ENCODE peak calls at places on chromosomes 1 and 21, in eight cellular contexts. Z is foreskin fibroblast, B is breast epithelium, Q is HFF-Myc, T is fibroblast of lung, K is sigmoid colon, X is GM12878, P is left ventricle myocardium inferior. C is an unnamed sample.

GRCh38 chr1:22412932-22413727 is 38.5 kb upstream of the ZBTB40 start:
- DNase-seq in Z (peak; percentile 56), B (no peak), P (no peak), K (no peak), T (peak; percentile 27), Q (no peak), X (no peak), C (peak; percentile 30)

GRCh38 chr1:91876751-91877573 is 9.0 kb downstream of the TGFBR3 start:
- DNase-seq in P (no peak), X (no peak), T (no peak), B (no peak), Z (no peak), K (no peak), Q (no peak), C (no peak)

GRCh38 chr1:40133839-40134238 is 27.3 kb upstream of the RLF start:
- DNase-seq in Q (no peak), B (no peak), T (no peak), Z (no peak), X (no peak), P (no peak), K (no peak), C (no peak)

GRCh38 chr1:154962238-154962678 is 676 bp upstream of the PYGO2 start:
- DNase-seq in Z (peak; percentile 41), K (no peak), Q (no peak), X (no peak), B (no peak), T (peak; percentile 24), P (no peak), C (no peak)

GRCh38 chr1:34108711-34109110 is 56.3 kb downstream of the CSMD2 start:
- DNase-seq in T (no peak), K (no peak), Q (no peak), P (no peak), Z (no peak), X (no peak), B (no peak), C (no peak)

GRCh38 chr1:201602413-201603265 is 63.7 kb downstream of the NAV1 start:
- DNase-seq in K (no peak), T (peak; percentile 81), B (no peak), Q (peak; percentile 56), Z (peak; percentile 87), X (no peak), P (no peak), C (no peak)

GRCh38 chr1:150516616-150517015 is 1.1 kb downstream of the FALEC start:
- DNase-seq in K (no peak), B (no peak), T (no peak), Q (no peak), X (no peak), Z (no peak), P (no peak), C (no peak)

GRCh38 chr1:210715072-210715471 is 386.4 kb downstream of the HHAT start:
- DNase-seq in K (no peak), Z (no peak), T (no peak), P (no peak), Q (no peak), X (no peak), B (no peak), C (no peak)

GRCh38 chr21:27532081-27532480 is 565.2 kb upstream of the ADAMTS5 start:
- DNase-seq in T (peak; percentile 50), B (no peak), Q (peak; percentile 29), P (no peak), K (no peak), X (no peak), Z (peak; percentile 59), C (no peak)

GRCh38 chr1:246160905-246161304 is 346.2 kb downstream of the SMYD3 start:
- DNase-seq in Q (no peak), P (no peak), Z (no peak), B (no peak), X (no peak), T (no peak), K (no peak), C (no peak)

GRCh38 chr21:37974081-37974480 is 57.8 kb upstream of the KCNJ6 start:
- DNase-seq in K (no peak), P (no peak), X (no peak), Z (no peak), Q (no peak), B (no peak), T (no peak), C (no peak)

GRCh38 chr21:15005391-15005790 is 59.4 kb downstream of the NRIP1 start:
- DNase-seq in T (peak; percentile 22), K (no peak), P (no peak), Z (no peak), X (no peak), B (no peak), Q (no peak), C (no peak)

GRCh38 chr1:30085814-30086770 is 637.3 kb downstream of the MATN1 start:
- DNase-seq in B (no peak), T (peak; percentile 58), P (peak; percentile 55), K (peak; percentile 71), Z (peak; percentile 26), X (no peak), Q (no peak), C (peak; percentile 86)

GRCh38 chr1:18951818-18952391 is 4.6 kb downstream of the IFFO2 start:
- DNase-seq in T (no peak), Z (no peak), Q (no peak), P (no peak), X (peak; percentile 83), B (no peak), K (no peak), C (no peak)

GRCh38 chr21:38300180-38300579 is 43.4 kb downstream of the KCNJ15 start:
- DNase-seq in Q (no peak), Z (no peak), P (no peak), X (no peak), K (no peak), B (no peak), T (no peak), C (no peak)

GRCh38 chr21:37827878-37828277 is 88.4 kb downstream of the KCNJ6 start:
- DNase-seq in B (no peak), Z (no peak), K (no peak), T (no peak), X (no peak), P (no peak), Q (no peak), C (no peak)

GRCh38 chr1:203152158-203153034 is 23.2 kb downstream of the MYBPH start:
- DNase-seq in K (no peak), Q (no peak), P (no peak), B (no peak), X (no peak), T (no peak), Z (peak; percentile 64), C (no peak)

GRCh38 chr1:2255420-2256369 is 27.6 kb downstream of the SKI start:
- DNase-seq in T (peak; percentile 71), Z (peak; percentile 63), P (no peak), X (peak; percentile 78), B (no peak), K (no peak), Q (peak; percentile 86), C (peak; percentile 88)

GRCh38 chr1:25771246-25772114 is 28.5 kb upstream of the SELENON start:
- DNase-seq in T (no peak), Q (no peak), Z (no peak), X (no peak), B (no peak), K (no peak), P (peak; percentile 74), C (no peak)
- TF ChIP-seq CTCF in T (no peak), Q (no peak), Z (no peak), X (no peak), B (no peak), K (no peak), P (no peak), C (no peak)

GRCh38 chr1:156707027-156707426 is 1.6 kb upstream of the CRABP2 start:
- DNase-seq in T (no peak), X (no peak), Z (no peak), Q (no peak), P (no peak), B (no peak), K (no peak), C (no peak)

GRCh38 chr1:156706647-156707008 is 1.2 kb upstream of the CRABP2 start:
- DNase-seq in T (peak; percentile 91), P (peak; percentile 74), B (peak; percentile 70), K (peak; percentile 91), Z (peak; percentile 76), X (no peak), Q (peak; percentile 72), C (no peak)

GRCh38 chr1:156709031-156709430 is 3.6 kb upstream of the CRABP2 start:
- DNase-seq in T (no peak), B (no peak), Z (no peak), Q (no peak), X (no peak), K (no peak), P (no peak), C (no peak)

GRCh38 chr1:156708245-156708661 is 2.9 kb upstream of the CRABP2 start:
- DNase-seq in T (no peak), Q (no peak), K (no peak), B (no peak), Z (no peak), P (no peak), X (no peak), C (no peak)

GRCh38 chr1:156707486-156708244 is 2.3 kb upstream of the CRABP2 start:
- DNase-seq in T (peak; percentile 66), X (no peak), P (no peak), Q (peak; percentile 69), B (no peak), K (no peak), Z (peak; percentile 67), C (no peak)
- H3K4me3 ChIP-seq in T (peak overlapping the region; percentile 22), X (no peak overlapping the region), P (no peak overlapping the region), Q (peak overlapping the region; percentile 68), B (no peak overlapping the region), K (no peak overlapping the region), Z (peak overlapping the region; percentile 57), C (no peak overlapping the region)

DNA sequence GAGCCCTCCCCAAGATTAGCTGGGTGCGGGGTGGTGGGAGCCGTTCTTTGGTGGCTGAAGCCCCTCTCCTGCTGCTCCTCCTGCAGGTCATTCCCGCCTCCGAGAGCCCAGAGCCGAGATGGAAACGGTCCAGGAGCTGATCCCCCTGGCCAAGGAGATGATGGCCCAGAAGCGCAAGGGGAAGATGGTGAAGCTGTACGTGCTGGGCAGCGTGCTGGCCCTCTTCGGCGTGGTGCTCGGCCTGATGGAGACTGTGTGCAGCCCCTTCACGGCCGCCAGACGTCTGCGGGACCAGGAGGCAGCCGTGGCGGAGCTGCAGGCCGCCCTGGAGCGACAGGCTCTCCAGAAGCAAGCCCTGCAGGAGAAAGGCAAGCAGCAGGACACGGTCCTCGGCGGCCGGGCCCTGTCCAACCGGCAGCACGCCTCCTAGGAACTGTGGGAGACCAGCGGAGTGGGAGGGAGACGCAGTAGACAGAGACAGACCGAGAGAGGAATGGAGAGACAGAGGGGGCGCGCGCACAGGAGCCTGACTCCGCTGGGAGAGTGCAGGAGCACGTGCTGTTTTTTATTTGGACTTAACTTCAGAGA is 449 bp downstream of the G0S2 start:
- DNase-seq in B (no peak), K (peak; percentile 73), P (peak; percentile 57), Q (no peak), X (no peak), T (peak; percentile 43), Z (no peak), C (no peak)
- TF ChIP-seq CTCF in B (no peak), K (no peak), P (no peak), Q (no peak), X (no peak), T (no peak), Z (peak; percentile 5), C (no peak)

DNA sequence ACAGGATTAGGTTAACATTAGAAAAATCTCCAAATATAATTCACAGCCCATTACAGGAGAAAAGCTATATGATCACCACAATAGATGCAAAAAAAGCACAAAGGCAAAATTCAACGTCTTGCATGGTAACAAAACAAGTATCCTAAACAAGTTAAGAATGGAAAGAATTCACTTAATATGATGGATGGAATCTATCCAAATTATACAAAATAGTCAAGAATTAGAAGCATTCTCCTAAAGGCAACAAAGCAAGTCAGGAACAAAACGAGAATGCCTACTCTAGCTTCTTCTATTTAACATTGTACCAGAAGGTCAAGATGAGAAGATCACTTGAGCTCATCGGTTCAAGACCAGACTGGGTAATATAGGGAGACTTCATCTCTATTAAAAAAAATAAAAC is 442.8 kb downstream of the SETD4 start:
- DNase-seq in Z (no peak), Q (no peak), P (no peak), B (no peak), X (no peak), T (no peak), K (no peak), C (no peak)
- H3K4me3 ChIP-seq in Z (no peak overlapping the region), Q (no peak overlapping the region), P (no peak overlapping the region), B (no peak overlapping the region), X (no peak overlapping the region), T (no peak overlapping the region), K (no peak overlapping the region), C (no peak overlapping the region)